ENCODE peak calls at places on chromosomes 12 and 14, in six cellular contexts. P, B, V, J, U and R are unnamed samples.

GRCh38 chr12:27123642-27124041 is 41.3 kb upstream of the C12orf71 start:
- DNase-seq in J (no peak), V (peak), B (no peak), U (no peak), P (peak), R (no peak)

GRCh38 chr14:66032800-66033199 is 453.4 kb upstream of the CCDC196 start:
- DNase-seq in J (no peak), P (no peak), B (no peak), V (no peak), U (no peak), R (no peak)

GRCh38 chr12:11621797-11622423 is 27.6 kb upstream of the ETV6 start:
- DNase-seq in B (no peak), U (no peak), J (no peak), P (peak), V (no peak), R (no peak)

GRCh38 chr14:74438351-74438915 is 12.4 kb upstream of the SYNDIG1L start:
- DNase-seq in U (no peak), V (no peak), P (no peak), J (no peak), B (no peak), R (no peak)

GRCh38 chr12:65540140-65540539 is 261.7 kb downstream of the MSRB3 start:
- DNase-seq in U (no peak), J (no peak), V (no peak), B (no peak), P (peak), R (no peak)

GRCh38 chr14:50823763-50824636 is 7.0 kb downstream of the NIN start:
- DNase-seq in U (peak), J (no peak), P (no peak), B (no peak), V (no peak), R (no peak)

GRCh38 chr14:61573748-61574513 is 121.4 kb upstream of the HIF1A start:
- DNase-seq in P (peak), J (no peak), B (no peak), U (peak), V (peak), R (no peak)

GRCh38 chr12:15979096-15980091 is 68.3 kb downstream of the DERA start:
- DNase-seq in P (peak), J (peak), B (no peak), V (peak), U (no peak), R (peak)

GRCh38 chr12:63869656-63870055 is 25.2 kb downstream of the SRGAP1 start:
- DNase-seq in U (no peak), V (no peak), P (no peak), J (no peak), B (no peak), R (no peak)

GRCh38 chr14:58430156-58430555 is 2.6 kb downstream of the KIAA0586 start:
- DNase-seq in U (no peak), P (peak), B (no peak), J (peak), V (peak), R (no peak)

GRCh38 chr14:101563654-101564443 is 2.6 kb downstream of the DIO3 start:
- DNase-seq in V (no peak), P (no peak), U (no peak), B (no peak), J (no peak), R (no peak)

GRCh38 chr14:36508418-36509051 is 11.5 kb downstream of the NKX2-1 start:
- DNase-seq in J (no peak), B (no peak), P (no peak), V (no peak), U (no peak), R (no peak)

GRCh38 chr12:6038160-6038559 is 86.3 kb downstream of the VWF start:
- DNase-seq in J (no peak), V (peak), B (no peak), P (peak), U (no peak), R (no peak)
- TF ChIP-seq CTCF in J (peak), V (peak), B (no peak), P (peak), U (peak), R (peak)

DNA sequence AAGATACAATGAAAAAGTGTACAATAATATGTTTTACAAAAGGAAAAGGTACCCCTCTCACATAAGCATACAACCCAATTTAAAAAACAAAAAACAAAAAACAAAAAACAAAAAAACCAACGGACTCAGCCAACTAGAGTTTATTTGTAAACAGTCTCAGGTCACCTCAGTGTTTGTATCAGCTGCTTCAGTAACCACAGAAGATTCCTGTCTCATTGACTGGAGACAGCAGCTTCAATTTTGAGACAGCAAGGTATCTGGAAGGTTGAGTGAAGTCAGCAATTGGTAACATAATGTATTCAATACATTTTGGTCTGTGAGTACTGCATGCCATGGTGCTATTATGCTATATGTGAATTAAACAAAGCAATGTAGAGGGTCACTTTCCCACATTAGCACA is 201.7 kb downstream of the AKAP6 start:
- DNase-seq in P (no peak), U (no peak), V (no peak), J (no peak), B (no peak), R (no peak)
- TF ChIP-seq CTCF in P (no peak), U (no peak), V (no peak), J (no peak), B (no peak), R (no peak)

GRCh38 chr12:75560167-75560566 is 48.8 kb upstream of the KRR1 start:
- DNase-seq in B (no peak), U (no peak), J (no peak), P (peak), V (peak), R (no peak)
- TF ChIP-seq CTCF in B (peak), U (peak), J (peak), P (peak), V (peak), R (peak)

DNA sequence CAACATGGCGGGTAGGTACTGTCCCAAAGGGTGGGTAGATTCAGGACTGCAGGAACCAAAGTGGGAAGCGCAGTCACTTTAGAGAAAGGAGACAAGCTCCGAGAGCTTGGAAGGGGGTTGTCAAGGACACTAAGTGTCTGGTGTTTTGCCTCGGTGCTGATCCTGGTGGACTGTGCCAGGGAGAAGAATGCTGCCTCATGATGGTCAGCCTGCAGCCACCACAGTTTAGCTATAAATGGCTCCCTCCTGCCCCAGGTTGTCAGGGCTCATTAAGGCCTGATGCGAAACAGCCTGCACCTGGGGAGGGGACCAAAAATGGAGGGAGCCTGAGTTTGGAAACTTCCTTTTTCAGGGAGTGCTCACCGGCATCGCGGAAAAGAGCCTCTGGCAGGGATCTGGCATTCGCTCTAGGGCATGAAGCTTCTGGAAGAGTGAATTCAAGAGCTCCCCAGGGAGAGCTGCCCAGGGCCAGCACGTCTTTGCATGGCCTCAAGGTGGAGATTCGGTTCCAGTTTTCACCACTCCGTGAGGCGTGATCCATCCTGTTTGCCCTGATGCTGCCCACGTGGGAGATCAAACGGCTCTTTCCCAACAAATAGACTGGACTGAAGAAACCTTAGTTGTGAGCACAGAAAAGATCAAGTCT is 164.0 kb downstream of the FOXN3 start:
- DNase-seq in J (no peak), U (no peak), V (no peak), P (peak), B (no peak), R (no peak)
- TF ChIP-seq CTCF in J (no peak), U (no peak), V (no peak), P (no peak), B (no peak), R (no peak)

DNA sequence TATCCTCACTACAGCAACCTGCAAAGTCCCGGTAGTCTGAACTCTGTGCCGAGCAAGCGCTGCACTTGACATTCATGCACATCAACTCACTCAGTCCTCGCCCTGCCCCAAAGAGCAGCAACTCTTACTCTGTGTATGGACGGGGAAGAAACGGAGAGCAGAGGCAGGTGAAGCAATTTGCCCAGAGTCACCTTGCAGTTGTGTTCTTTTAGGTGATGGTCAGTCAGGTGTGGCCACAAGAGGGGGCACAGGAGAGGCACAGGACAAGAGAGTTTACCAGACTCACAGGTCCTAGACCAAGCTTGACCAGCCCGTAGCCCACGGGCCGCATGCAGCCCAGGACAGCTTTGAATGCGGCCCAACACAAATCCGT is 39.1 kb downstream of the TSPAN11 start:
- DNase-seq in U (no peak), J (no peak), B (no peak), V (no peak), P (peak), R (no peak)
- TF ChIP-seq CTCF in U (no peak), J (peak), B (no peak), V (no peak), P (peak), R (no peak)

GRCh38 chr12:170361-171225 is 43.4 kb downstream of the SLC6A12 start:
- DNase-seq in J (no peak), P (no peak), V (no peak), B (no peak), U (no peak), R (no peak)

GRCh38 chr12:168201-168600 is 45.8 kb downstream of the SLC6A12 start:
- DNase-seq in J (no peak), P (no peak), B (no peak), V (no peak), U (no peak), R (no peak)

GRCh38 chr12:171276-171675 is 42.7 kb downstream of the SLC6A12 start:
- DNase-seq in J (no peak), B (no peak), V (no peak), U (no peak), P (no peak), R (no peak)

GRCh38 chr12:168763-169525 is 45.0 kb downstream of the SLC6A12 start:
- DNase-seq in B (no peak), V (no peak), P (no peak), U (no peak), J (no peak), R (no peak)

GRCh38 chr12:169528-170360 is 44.2 kb downstream of the SLC6A12 start:
- DNase-seq in U (no peak), V (no peak), J (no peak), B (no peak), P (no peak), R (no peak)
- TF ChIP-seq CTCF in U (no peak), V (no peak), J (peak), B (no peak), P (peak), R (no peak)

GRCh38 chr14:45610303-45610702 is 357.3 kb upstream of the MIS18BP1 start:
- DNase-seq in J (no peak), V (no peak), B (no peak), P (peak), U (no peak), R (no peak)
- TF ChIP-seq CTCF in J (no peak), V (no peak), B (no peak), P (peak), U (no peak), R (no peak)